ENCODE peak calls at places on chromosome 4, in nine cellular contexts. T is A549; S is ovary; Z is ascending aorta; O is astrocyte of the spinal cord; V is hepatocyte; B is heart right ventricle; P is lower leg skin; J is CD4-positive, alpha-beta T cell. D is an unnamed sample.
A peak's percentile ranks its signal among the peaks of the same experiment; 100 is the strongest.

GRCh38 chr4:128155231-128155855 is 94.2 kb downstream of the LARP1B start:
- DNase-seq in J (no peak), T (no peak), Z (no peak), O (no peak), P (no peak), S (no peak), V (no peak), B (peak; percentile 53), D (no peak)

GRCh38 chr4:147362868-147363440 is 117.9 kb upstream of the EDNRA start:
- DNase-seq in J (no peak), V (peak; percentile 66), B (peak; percentile 84), O (peak; percentile 70), S (peak; percentile 95), Z (no peak), P (peak; percentile 22), T (no peak), D (peak; percentile 83)

GRCh38 chr4:110865611-110866254 is 242.9 kb upstream of the PITX2 start:
- DNase-seq in S (no peak), P (no peak), O (peak; percentile 75), T (no peak), Z (no peak), B (no peak), J (no peak), V (no peak), D (peak; percentile 82)

GRCh38 chr4:7218686-7219085 is 26.3 kb downstream of the SORCS2 start:
- DNase-seq in T (no peak), B (no peak), J (no peak), Z (no peak), O (no peak), S (no peak), V (no peak), P (no peak), D (no peak)

GRCh38 chr4:5828005-5828391 is 64.9 kb downstream of the CRMP1 start:
- DNase-seq in S (no peak), Z (no peak), P (no peak), O (no peak), J (no peak), T (no peak), B (no peak), V (no peak), D (no peak)

GRCh38 chr4:87239821-87240220 is 19.4 kb upstream of the KLHL8 start:
- DNase-seq in V (no peak), O (no peak), B (no peak), Z (no peak), S (no peak), T (peak; percentile 31), J (no peak), P (no peak), D (no peak)

GRCh38 chr4:32569844-32570243 is 1849.7 kb downstream of the PCDH7 start:
- DNase-seq in J (no peak), O (no peak), Z (no peak), V (no peak), S (no peak), B (no peak), T (no peak), P (no peak), D (no peak)

GRCh38 chr4:87575983-87576382 is 32.3 kb upstream of the DSPP start:
- DNase-seq in J (no peak), S (no peak), O (no peak), Z (no peak), T (no peak), P (no peak), B (no peak), V (no peak), D (no peak)

GRCh38 chr4:7411896-7412585 is 22.7 kb downstream of the PSAPL1 start:
- DNase-seq in T (no peak), J (no peak), O (no peak), Z (peak; percentile 27), S (peak; percentile 3), V (no peak), P (no peak), B (no peak), D (no peak)

GRCh38 chr4:146522098-146522861 is 540 bp upstream of the SLC10A7 start:
- DNase-seq in B (peak; percentile 94), T (peak; percentile 66), P (peak; percentile 88), Z (peak; percentile 94), J (peak; percentile 72), S (peak; percentile 93), V (peak; percentile 93), O (peak; percentile 85), D (peak; percentile 82)

DNA sequence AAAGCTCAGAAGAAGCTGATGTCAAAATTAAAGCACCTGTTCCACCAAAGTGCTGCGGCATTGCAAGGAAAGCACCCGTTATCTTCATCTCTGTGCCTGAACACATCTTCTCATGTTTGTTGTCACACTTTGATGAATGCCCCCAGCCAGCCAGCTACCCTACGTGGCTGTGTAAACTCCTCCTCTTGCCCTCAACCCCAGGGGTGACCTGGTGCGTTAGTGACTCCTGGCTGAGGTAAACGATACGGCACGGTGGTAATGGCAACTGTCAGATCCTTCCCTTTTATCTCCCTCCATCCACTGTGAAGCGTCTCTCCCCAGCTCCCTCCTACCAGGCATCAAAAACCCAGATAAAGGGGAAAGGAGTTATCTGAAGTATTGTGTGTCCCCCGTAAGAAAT is 90.6 kb upstream of the WWC2 start:
- DNase-seq in S (no peak), Z (no peak), B (no peak), T (no peak), J (no peak), P (no peak), O (no peak), V (no peak), D (no peak)
- TF ChIP-seq CTCF in S (no peak), Z (no peak), B (no peak), T (no peak), J (no peak), P (no peak), O (no peak), V (no peak), D (no peak)

GRCh38 chr4:122917731-122918130 is 4.7 kb downstream of the NUDT6 start:
- DNase-seq in Z (no peak), O (peak; percentile 45), P (no peak), J (no peak), T (peak; percentile 15), B (no peak), S (no peak), V (no peak), D (no peak)

GRCh38 chr4:122912810-122913575 is 9.4 kb downstream of the NUDT6 start:
- DNase-seq in J (no peak), S (no peak), B (no peak), V (no peak), Z (no peak), T (no peak), P (no peak), O (no peak), D (peak; percentile 49)

GRCh38 chr4:122914938-122915337 is 7.5 kb downstream of the NUDT6 start:
- DNase-seq in P (no peak), O (peak; percentile 57), Z (no peak), S (no peak), J (no peak), T (no peak), V (no peak), B (no peak), D (peak; percentile 57)

GRCh38 chr4:122911588-122911987 is 10.8 kb downstream of the NUDT6 start:
- DNase-seq in J (no peak), P (no peak), S (no peak), O (no peak), Z (no peak), T (no peak), B (no peak), V (no peak), D (no peak)

DNA sequence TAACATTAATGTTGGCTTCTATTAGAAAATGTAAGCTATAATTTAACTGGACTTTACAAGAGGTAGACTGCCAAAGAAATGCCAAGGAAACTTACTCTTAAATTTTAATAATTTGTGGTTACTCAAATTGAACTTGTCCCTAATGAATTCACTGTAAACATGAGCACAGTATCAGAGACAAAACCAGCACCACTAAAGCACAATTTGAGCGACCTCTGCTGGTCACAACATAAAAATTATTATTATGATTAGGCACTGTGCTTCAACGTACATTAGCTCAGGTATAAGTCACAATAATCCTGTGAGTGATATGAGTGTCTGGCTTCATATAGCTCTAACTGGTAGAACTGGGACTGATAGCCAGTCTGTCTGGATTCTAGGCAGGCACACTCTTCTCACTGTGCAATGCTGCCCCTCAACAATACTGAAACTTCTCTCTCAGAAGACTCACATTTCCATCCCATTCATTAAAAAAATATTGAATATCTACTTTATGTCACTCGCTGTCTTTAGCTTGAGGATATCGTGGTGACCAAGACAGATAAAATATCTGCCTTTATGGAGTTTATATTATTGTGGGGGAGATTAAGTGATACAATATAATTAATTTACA is 8.0 kb downstream of the NUDT6 start:
- DNase-seq in V (peak; percentile 19), T (peak; percentile 42), S (no peak), J (no peak), P (no peak), B (no peak), O (peak; percentile 70), Z (no peak), D (peak; percentile 75)
- TF ChIP-seq CTCF in V (peak; percentile 42), T (peak; percentile 64), S (no peak), J (peak; percentile 76), P (no peak), B (peak; percentile 57), O (peak; percentile 39), Z (peak; percentile 57), D (peak; percentile 69)

DNA sequence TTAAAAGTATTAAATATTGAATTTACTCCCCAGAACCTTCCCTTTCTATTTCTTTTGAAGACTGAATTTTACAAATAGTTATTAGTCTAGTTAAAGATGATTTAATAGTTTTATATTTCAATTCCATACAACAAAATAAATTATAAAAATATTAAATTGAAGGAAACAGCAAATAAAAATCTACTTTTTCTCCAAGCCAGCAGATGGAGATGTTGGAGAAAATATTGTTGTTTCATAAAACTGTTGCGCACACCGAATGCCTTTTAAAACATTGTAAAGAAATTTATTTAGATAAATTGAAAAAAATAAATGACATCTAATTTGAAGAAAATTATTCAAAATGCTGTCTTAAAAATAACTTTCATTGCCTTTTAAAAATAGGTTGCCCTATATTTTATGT is 5.5 kb downstream of the GRIA2 start:
- DNase-seq in Z (no peak), P (no peak), O (no peak), V (no peak), J (no peak), B (no peak), S (no peak), T (no peak), D (no peak)
- TF ChIP-seq CTCF in Z (peak; percentile 31), P (no peak), O (no peak), V (peak; percentile 39), J (no peak), B (no peak), S (no peak), T (no peak), D (no peak)

GRCh38 chr4:10278071-10278470 is 161.5 kb upstream of the WDR1 start:
- DNase-seq in Z (no peak), O (no peak), J (no peak), S (no peak), V (no peak), P (no peak), B (no peak), T (no peak), D (no peak)
- TF ChIP-seq CTCF in Z (no peak), O (no peak), J (no peak), S (no peak), V (no peak), P (no peak), B (no peak), T (no peak), D (no peak)

GRCh38 chr4:2862528-2862927 is 18.9 kb downstream of the ADD1 start:
- DNase-seq in B (no peak), P (no peak), S (no peak), J (no peak), V (peak; percentile 66), O (peak; percentile 30), T (peak; percentile 4), Z (no peak), D (peak; percentile 67)
- TF ChIP-seq CTCF in B (no peak), P (no peak), S (no peak), J (no peak), V (no peak), O (no peak), T (no peak), Z (no peak), D (no peak)